ENCODE peak calls at places on chromosomes 7 and 10, in five cellular contexts. One of them, this sample, is unnamed.

GRCh38 chr7:149855368-149856305 is 17.5 kb downstream of the ZNF862 start:
- DNase-seq in H1: no peak
- DNase-seq in stimulated activated CD8-positive, alpha-beta memory T cell treated with anti-CD3 and anti-CD28 coated beads, Interleukin-12 subunit alpha, Interleukin-12 subunit beta, amount 100 ng/mL, for 4 hours: no peak
- DNase-seq in NCI-H2081: peak; percentile 37
- DNase-seq in Kasumi-1: peak; percentile 48
- DNase-seq in this sample: no peak

GRCh38 chr7:126657599-126658358 is 595.0 kb downstream of the GRM8 start:
- DNase-seq in H1: no peak
- DNase-seq in stimulated activated CD8-positive, alpha-beta memory T cell treated with anti-CD3 and anti-CD28 coated beads, Interleukin-12 subunit alpha, Interleukin-12 subunit beta, amount 100 ng/mL, for 4 hours: no peak
- DNase-seq in NCI-H2081: peak; percentile 21
- DNase-seq in Kasumi-1: no peak
- DNase-seq in this sample: peak; percentile 17

GRCh38 chr7:154231732-154232131 is 179.5 kb downstream of the DPP6 start:
- DNase-seq in H1: peak; percentile 82
- DNase-seq in stimulated activated CD8-positive, alpha-beta memory T cell treated with anti-CD3 and anti-CD28 coated beads, Interleukin-12 subunit alpha, Interleukin-12 subunit beta, amount 100 ng/mL, for 4 hours: no peak
- DNase-seq in NCI-H2081: no peak
- DNase-seq in Kasumi-1: no peak
- DNase-seq in this sample: peak; percentile 12

GRCh38 chr7:91310829-91311460 is 46.7 kb downstream of the FZD1 start:
- DNase-seq in H1: no peak
- DNase-seq in stimulated activated CD8-positive, alpha-beta memory T cell treated with anti-CD3 and anti-CD28 coated beads, Interleukin-12 subunit alpha, Interleukin-12 subunit beta, amount 100 ng/mL, for 4 hours: no peak
- DNase-seq in NCI-H2081: no peak
- DNase-seq in Kasumi-1: no peak
- DNase-seq in this sample: no peak

GRCh38 chr7:23334482-23335056 is 35.4 kb downstream of the MALSU1 start:
- DNase-seq in H1: no peak
- DNase-seq in stimulated activated CD8-positive, alpha-beta memory T cell treated with anti-CD3 and anti-CD28 coated beads, Interleukin-12 subunit alpha, Interleukin-12 subunit beta, amount 100 ng/mL, for 4 hours: no peak
- DNase-seq in NCI-H2081: peak; percentile 62
- DNase-seq in Kasumi-1: no peak
- DNase-seq in this sample: no peak

GRCh38 chr10:2917926-2918325 is 149.4 kb upstream of the PFKP start:
- DNase-seq in H1: no peak
- DNase-seq in stimulated activated CD8-positive, alpha-beta memory T cell treated with anti-CD3 and anti-CD28 coated beads, Interleukin-12 subunit alpha, Interleukin-12 subunit beta, amount 100 ng/mL, for 4 hours: no peak
- DNase-seq in NCI-H2081: peak; percentile 8
- DNase-seq in Kasumi-1: no peak
- DNase-seq in this sample: no peak

GRCh38 chr10:29471483-29471859 is 163.3 kb downstream of the SVIL start:
- DNase-seq in H1: no peak
- DNase-seq in stimulated activated CD8-positive, alpha-beta memory T cell treated with anti-CD3 and anti-CD28 coated beads, Interleukin-12 subunit alpha, Interleukin-12 subunit beta, amount 100 ng/mL, for 4 hours: no peak
- DNase-seq in NCI-H2081: no peak
- DNase-seq in Kasumi-1: peak; percentile 11
- DNase-seq in this sample: no peak

GRCh38 chr7:3482147-3482921 is 181.3 kb downstream of the SDK1 start:
- DNase-seq in H1: peak; percentile 56
- DNase-seq in stimulated activated CD8-positive, alpha-beta memory T cell treated with anti-CD3 and anti-CD28 coated beads, Interleukin-12 subunit alpha, Interleukin-12 subunit beta, amount 100 ng/mL, for 4 hours: no peak
- DNase-seq in NCI-H2081: peak; percentile 67
- DNase-seq in Kasumi-1: peak; percentile 0
- DNase-seq in this sample: peak; percentile 39

GRCh38 chr10:52256832-52257691 is 57.0 kb upstream of the DKK1 start:
- DNase-seq in H1: no peak
- DNase-seq in stimulated activated CD8-positive, alpha-beta memory T cell treated with anti-CD3 and anti-CD28 coated beads, Interleukin-12 subunit alpha, Interleukin-12 subunit beta, amount 100 ng/mL, for 4 hours: no peak
- DNase-seq in NCI-H2081: no peak
- DNase-seq in Kasumi-1: no peak
- DNase-seq in this sample: no peak

GRCh38 chr10:5492322-5492855 is 7.0 kb downstream of the CALML5 start:
- DNase-seq in H1: no peak
- DNase-seq in stimulated activated CD8-positive, alpha-beta memory T cell treated with anti-CD3 and anti-CD28 coated beads, Interleukin-12 subunit alpha, Interleukin-12 subunit beta, amount 100 ng/mL, for 4 hours: no peak
- DNase-seq in NCI-H2081: no peak
- DNase-seq in Kasumi-1: no peak
- DNase-seq in this sample: no peak

GRCh38 chr7:65307651-65308299 is 65.9 kb upstream of the ZNF92 start:
- DNase-seq in H1: peak; percentile 72
- DNase-seq in stimulated activated CD8-positive, alpha-beta memory T cell treated with anti-CD3 and anti-CD28 coated beads, Interleukin-12 subunit alpha, Interleukin-12 subunit beta, amount 100 ng/mL, for 4 hours: peak; percentile 8
- DNase-seq in NCI-H2081: peak; percentile 73
- DNase-seq in Kasumi-1: peak; percentile 79
- DNase-seq in this sample: peak; percentile 89

GRCh38 chr10:43250625-43250924 is 16.3 kb downstream of the RASGEF1A start:
- DNase-seq in H1: peak; percentile 45
- DNase-seq in stimulated activated CD8-positive, alpha-beta memory T cell treated with anti-CD3 and anti-CD28 coated beads, Interleukin-12 subunit alpha, Interleukin-12 subunit beta, amount 100 ng/mL, for 4 hours: no peak
- DNase-seq in NCI-H2081: no peak
- DNase-seq in Kasumi-1: no peak
- DNase-seq in this sample: no peak